ENCODE peak calls at places on chromosomes 12 and 14, in four cellular contexts. W is K562, Q is GM12878, F is HepG2. C is an unnamed sample.

GRCh38 chr14:25050494-25051170 is 685 bp upstream of the STXBP6 start:
- DNase-seq in W (no peak), Q (no peak), F (no peak), C (no peak)

GRCh38 chr12:116559330-116560080 is at the start of gene MAP1LC3B2:
- DNase-seq in W (peak), Q (peak), F (peak), C (no peak)

GRCh38 chr14:69695664-69696527 is 71.0 kb upstream of the SRSF5 start:
- DNase-seq in W (peak), Q (no peak), F (no peak), C (no peak)

GRCh38 chr14:32602699-32603098 is 273.6 kb downstream of the AKAP6 start:
- DNase-seq in W (no peak), Q (no peak), F (no peak), C (no peak)

GRCh38 chr14:38125484-38125912 is 82.2 kb upstream of the SSTR1 start:
- DNase-seq in W (no peak), Q (no peak), F (no peak), C (no peak)

GRCh38 chr12:110179291-110179690 is 55.1 kb downstream of the IFT81 start:
- DNase-seq in W (no peak), Q (no peak), F (no peak), C (no peak)

GRCh38 chr14:35416108-35416750 is 11.7 kb upstream of the NFKBIA start:
- DNase-seq in W (no peak), Q (peak), F (no peak), C (no peak)

GRCh38 chr14:94867931-94868597 is 98.2 kb upstream of the GSC start:
- DNase-seq in W (no peak), Q (no peak), F (no peak), C (peak)

GRCh38 chr14:100726812-100727564 is at the start of gene DLK1:
- DNase-seq in W (no peak), Q (no peak), F (no peak), C (no peak)

GRCh38 chr12:1842183-1842904 is 22.0 kb downstream of the LRTM2 start:
- DNase-seq in W (no peak), Q (no peak), F (no peak), C (peak)
- TF ChIP-seq HDAC6 in W (no peak), Q (no peak), F (no peak), C (no peak)

GRCh38 chr12:32588604-32589003 is 90.5 kb upstream of the DNM1L start:
- DNase-seq in W (no peak), Q (no peak), F (no peak), C (no peak)
- H3K4me3 ChIP-seq in W (no peak), Q (no peak), F (no peak), C (no peak)

GRCh38 chr14:104975481-104976197 is 2.5 kb downstream of the AHNAK2 start:
- DNase-seq in W (no peak), Q (no peak), F (no peak), C (no peak)
- TF ChIP-seq MAX in W (no peak), Q (no peak), F (no peak), C (no peak)

GRCh38 chr14:98953544-98954346 is 318.3 kb downstream of the BCL11B start:
- DNase-seq in W (no peak), Q (no peak), F (no peak), C (peak)
- TF ChIP-seq HDAC6 in W (no peak), Q (no peak), F (no peak), C (no peak)

GRCh38 chr12:31999692-32000091 is 40.5 kb downstream of the RESF1 start:
- DNase-seq in W (no peak), Q (no peak), F (no peak), C (no peak)

GRCh38 chr12:32002848-32003493 is 43.8 kb downstream of the RESF1 start:
- DNase-seq in W (no peak), Q (no peak), F (no peak), C (no peak)

GRCh38 chr12:32005496-32006125 is 46.4 kb downstream of the RESF1 start:
- DNase-seq in W (peak), Q (no peak), F (no peak), C (no peak)

GRCh38 chr12:32003654-32004053 is 44.4 kb downstream of the RESF1 start:
- DNase-seq in W (no peak), Q (no peak), F (no peak), C (no peak)

GRCh38 chr12:32000373-32001005 is 41.3 kb downstream of the RESF1 start:
- DNase-seq in W (peak), Q (no peak), F (no peak), C (no peak)
- H3K4me3 ChIP-seq in W (no peak), Q (no peak), F (no peak), C (no peak)

GRCh38 chr12:64624035-64624434 is 13.7 kb downstream of the RASSF3 start:
- DNase-seq in W (no peak), Q (no peak), F (no peak), C (no peak)

GRCh38 chr12:64621257-64621942 is 11.1 kb downstream of the RASSF3 start:
- DNase-seq in W (no peak), Q (peak), F (no peak), C (no peak)

GRCh38 chr12:64627781-64628180 is 17.5 kb downstream of the RASSF3 start:
- DNase-seq in W (no peak), Q (no peak), F (no peak), C (no peak)

GRCh38 chr12:64631197-64631596 is 20.9 kb downstream of the RASSF3 start:
- DNase-seq in W (no peak), Q (no peak), F (no peak), C (no peak)

GRCh38 chr12:64625243-64626077 is 15.2 kb downstream of the RASSF3 start:
- DNase-seq in W (peak), Q (peak), F (peak), C (no peak)
- TF ChIP-seq MAX in W (no peak), Q (no peak), F (no peak), C (no peak)

C was measured in H1.